ENCODE peak calls at places on chromosomes 3 and 15, in seven cellular contexts. L, I, K, Q, U, B and R are unnamed samples.

GRCh38 chr3:81419196-81419595 is 342.2 kb downstream of the GBE1 start:
- DNase-seq in L (no peak), I (no peak), K (peak; percentile 36), Q (no peak), U (peak; percentile 1), B (no peak), R (peak; percentile 10)

GRCh38 chr3:52615178-52615577 is 70.5 kb downstream of the PBRM1 start:
- DNase-seq in L (no peak), I (no peak), K (no peak), Q (no peak), U (no peak), B (no peak), R (no peak)

GRCh38 chr3:106403746-106404145 is 534.9 kb upstream of the CBLB start:
- DNase-seq in L (no peak), I (no peak), K (no peak), Q (no peak), U (no peak), B (no peak), R (no peak)

GRCh38 chr3:115330406-115330805 is 183.3 kb upstream of the ZBTB20 start:
- DNase-seq in L (no peak), I (no peak), K (no peak), Q (no peak), U (no peak), B (no peak), R (no peak)

GRCh38 chr3:53140575-53141467 is 10.6 kb upstream of the RFT1 start:
- DNase-seq in L (no peak), I (no peak), K (no peak), Q (no peak), U (no peak), B (no peak), R (no peak)

GRCh38 chr15:57138260-57138895 is 219.9 kb downstream of the TCF12 start:
- DNase-seq in L (no peak), I (peak; percentile 33), K (peak; percentile 56), Q (peak; percentile 56), U (peak; percentile 34), B (peak; percentile 41), R (peak; percentile 61)

GRCh38 chr15:61880079-61880478 is 180.2 kb downstream of the VPS13C start:
- DNase-seq in L (no peak), I (no peak), K (no peak), Q (no peak), U (no peak), B (no peak), R (no peak)

GRCh38 chr15:90871716-90872480 is 3.5 kb downstream of the FURIN start:
- DNase-seq in L (no peak), I (no peak), K (peak; percentile 79), Q (peak; percentile 70), U (no peak), B (no peak), R (no peak)

GRCh38 chr3:32238816-32239637 is 547 bp downstream of the CMTM8 start:
- DNase-seq in L (no peak), I (no peak), K (no peak), Q (no peak), U (no peak), B (no peak), R (peak; percentile 26)

GRCh38 chr3:21913791-21914190 is 162.8 kb upstream of the ZNF385D start:
- DNase-seq in L (no peak), I (no peak), K (no peak), Q (no peak), U (no peak), B (no peak), R (no peak)

GRCh38 chr3:194100856-194101390 is 35.0 kb upstream of the HES1 start:
- DNase-seq in L (peak; percentile 79), I (no peak), K (no peak), Q (no peak), U (no peak), B (no peak), R (no peak)

GRCh38 chr3:150745832-150746231 is 17.1 kb downstream of the SIAH2 start:
- DNase-seq in L (no peak), I (no peak), K (no peak), Q (no peak), U (no peak), B (no peak), R (no peak)

GRCh38 chr3:3927965-3928364 is 128.7 kb downstream of the LRRN1 start:
- DNase-seq in L (no peak), I (no peak), K (no peak), Q (no peak), U (no peak), B (no peak), R (no peak)

GRCh38 chr3:150582620-150583019 is 20.5 kb upstream of the SELENOT start:
- DNase-seq in L (no peak), I (no peak), K (no peak), Q (no peak), U (no peak), B (no peak), R (no peak)

GRCh38 chr3:129950318-129951046 is 24.0 kb upstream of the TRH start:
- DNase-seq in L (no peak), I (no peak), K (no peak), Q (no peak), U (no peak), B (no peak), R (no peak)

GRCh38 chr15:78065284-78065872 is 12.1 kb downstream of the TBC1D2B start:
- DNase-seq in L (no peak), I (no peak), K (no peak), Q (no peak), U (peak; percentile 99), B (no peak), R (no peak)

GRCh38 chr3:195767792-195768191 is 43.9 kb downstream of the MUC4 start:
- DNase-seq in L (no peak), I (no peak), K (no peak), Q (no peak), U (no peak), B (no peak), R (no peak)

GRCh38 chr3:64681015-64681414 is 6.8 kb downstream of the ADAMTS9 start:
- DNase-seq in L (no peak), I (no peak), K (no peak), Q (no peak), U (no peak), B (no peak), R (no peak)

GRCh38 chr3:188527389-188527788 is 373.4 kb downstream of the LPP start:
- DNase-seq in L (no peak), I (no peak), K (no peak), Q (no peak), U (no peak), B (no peak), R (no peak)

GRCh38 chr15:25058080-25058785 is 103.4 kb downstream of the SNRPN start:
- DNase-seq in L (no peak), I (no peak), K (no peak), Q (no peak), U (no peak), B (no peak), R (no peak)

GRCh38 chr15:65212097-65212496 is 824 bp upstream of the CILP start:
- DNase-seq in L (no peak), I (no peak), K (peak; percentile 52), Q (peak; percentile 94), U (peak; percentile 42), B (no peak), R (no peak)

GRCh38 chr3:46065294-46065705 is 38.0 kb upstream of the XCR1 start:
- DNase-seq in L (peak; percentile 56), I (peak; percentile 33), K (peak; percentile 17), Q (no peak), U (no peak), B (no peak), R (no peak)

GRCh38 chr3:155070932-155071387 is 9.2 kb upstream of the MME start:
- DNase-seq in L (no peak), I (no peak), K (peak; percentile 20), Q (no peak), U (no peak), B (no peak), R (no peak)

GRCh38 chr3:114152519-114153151 is 26.2 kb downstream of the DRD3 start:
- DNase-seq in L (peak; percentile 33), I (peak; percentile 68), K (peak; percentile 87), Q (peak; percentile 61), U (peak; percentile 61), B (peak; percentile 93), R (peak; percentile 43)

GRCh38 chr3:136621628-136622027 is 130.6 kb downstream of the STAG1 start:
- DNase-seq in L (no peak), I (no peak), K (no peak), Q (no peak), U (no peak), B (no peak), R (no peak)
- TF ChIP-seq JUND in L (no peak), I (no peak), K (no peak), Q (no peak), U (no peak), B (no peak), R (no peak)

GRCh38 chr3:48409291-48410201 is 20.3 kb downstream of the PLXNB1 start:
- DNase-seq in L (no peak), I (no peak), K (peak; percentile 10), Q (no peak), U (no peak), B (no peak), R (no peak)
- TF ChIP-seq JUND in L (no peak), I (no peak), K (no peak), Q (no peak), U (no peak), B (no peak), R (no peak)

GRCh38 chr15:99181544-99181943 is 67.8 kb downstream of the TTC23 start:
- DNase-seq in L (no peak), I (no peak), K (no peak), Q (no peak), U (no peak), B (no peak), R (no peak)
- TF ChIP-seq JUND in L (no peak), I (no peak), K (no peak), Q (no peak), U (no peak), B (no peak), R (no peak)

DNA sequence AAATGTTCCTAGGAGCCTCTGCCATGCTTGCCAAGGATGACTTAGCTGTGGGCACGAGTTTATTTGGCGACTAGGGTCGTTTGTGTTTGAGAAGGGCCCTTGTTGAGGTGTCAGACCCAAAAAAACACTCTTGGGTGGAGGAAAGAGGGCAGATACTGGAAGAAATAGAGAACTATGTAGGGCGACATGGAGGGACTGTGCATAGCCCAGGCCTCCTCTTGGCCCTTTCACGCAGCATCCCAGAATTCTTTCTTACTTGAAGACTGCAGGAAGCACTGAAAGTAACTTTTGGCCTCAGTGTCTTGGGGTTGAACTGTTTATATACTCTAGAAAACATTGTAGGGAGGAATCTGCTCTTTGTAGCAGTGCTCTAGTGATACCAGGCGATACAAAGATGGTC is 917 bp downstream of the RTF1 start:
- DNase-seq in L (no peak), I (no peak), K (no peak), Q (no peak), U (no peak), B (no peak), R (no peak)
- TF ChIP-seq JUND in L (no peak), I (no peak), K (no peak), Q (no peak), U (no peak), B (no peak), R (no peak)